ENCODE peak calls at places on chromosomes 13 and 19, in seven cellular contexts. M is HCT116, Y is GM12878, F is HepG2, Z is SK-N-SH, J is K562, V is H1. A is an unnamed sample.

GRCh38 chr19:55654833-55655647 is at the start of gene U2AF2:
- DNase-seq in J (peak), F (peak), Y (no peak), Z (peak), M (peak), V (peak), A (no peak)

GRCh38 chr19:53165691-53166091 is 6.8 kb upstream of the ZNF347 start:
- DNase-seq in J (no peak), F (no peak), V (no peak), Z (no peak), M (no peak), Y (no peak), A (no peak)

GRCh38 chr13:32804673-32805260 is 211.5 kb upstream of the KL start:
- DNase-seq in Z (no peak), M (no peak), J (no peak), F (no peak), V (no peak), Y (no peak), A (no peak)

GRCh38 chr13:111929036-111929616 is 137.8 kb upstream of the SOX1 start:
- DNase-seq in M (no peak), V (no peak), F (no peak), Y (no peak), J (no peak), Z (no peak), A (no peak)

GRCh38 chr13:79679334-79679733 is 198.4 kb downstream of the NDFIP2 start:
- DNase-seq in Z (peak), V (peak), Y (no peak), J (peak), M (peak), F (peak), A (peak)

GRCh38 chr13:105328212-105328611 is 1207.2 kb downstream of the EFNB2 start:
- DNase-seq in F (no peak), V (no peak), J (no peak), Z (no peak), M (no peak), Y (no peak), A (no peak)

GRCh38 chr13:51607165-51607564 is 22.9 kb downstream of the WDFY2 start:
- DNase-seq in Z (no peak), V (no peak), F (no peak), Y (no peak), J (no peak), M (no peak), A (no peak)

GRCh38 chr19:28023064-28023463 is 1189.9 kb downstream of the UQCRFS1 start:
- DNase-seq in Z (no peak), Y (no peak), F (no peak), M (no peak), J (no peak), V (no peak), A (no peak)

GRCh38 chr13:77477299-77477848 is 58.1 kb upstream of the SCEL start:
- DNase-seq in F (no peak), Y (no peak), Z (no peak), J (no peak), V (no peak), M (no peak), A (no peak)

GRCh38 chr19:39502640-39503417 is 4.1 kb downstream of the DLL3 start:
- DNase-seq in Z (peak), Y (no peak), V (peak), F (peak), J (peak), M (peak), A (peak)

GRCh38 chr19:47657719-47658118 is 48.8 kb downstream of the BICRA start:
- DNase-seq in V (no peak), Z (no peak), J (no peak), F (no peak), M (no peak), Y (no peak), A (no peak)

GRCh38 chr13:93882086-93882651 is 597.3 kb downstream of the DCT start:
- DNase-seq in V (no peak), F (no peak), J (no peak), Z (no peak), M (no peak), Y (no peak), A (no peak)

GRCh38 chr19:3785938-3786824 is at the start of gene MATK:
- DNase-seq in Y (no peak), Z (peak), M (no peak), F (no peak), J (peak), V (peak), A (no peak)

GRCh38 chr13:110109910-110110309 is 197.0 kb downstream of the COL4A1 start:
- DNase-seq in Z (no peak), F (no peak), Y (no peak), V (no peak), M (no peak), J (no peak), A (no peak)

GRCh38 chr19:47699360-47699917 is 13.8 kb upstream of the EHD2 start:
- DNase-seq in F (peak), Y (no peak), M (no peak), Z (peak), V (peak), J (peak), A (no peak)

GRCh38 chr13:84973661-84974060 is 825.6 kb downstream of the SLITRK6 start:
- DNase-seq in V (no peak), Z (no peak), F (no peak), M (no peak), Y (no peak), J (no peak), A (no peak)

GRCh38 chr19:53537126-53537522 is 821 bp upstream of the ZNF331 start:
- DNase-seq in V (no peak), M (no peak), Z (no peak), F (no peak), J (no peak), Y (no peak), A (no peak)

GRCh38 chr19:31138077-31138476 is 211.2 kb downstream of the TSHZ3 start:
- DNase-seq in J (no peak), Z (no peak), Y (no peak), F (no peak), M (no peak), V (no peak), A (no peak)

GRCh38 chr13:100315522-100315921 is 226.6 kb downstream of the PCCA start:
- DNase-seq in Z (no peak), V (no peak), M (no peak), Y (no peak), F (peak), J (no peak), A (no peak)

GRCh38 chr19:45187421-45188100 is 9.0 kb downstream of the BLOC1S3 start:
- DNase-seq in Z (peak), V (peak), F (peak), J (peak), Y (no peak), M (no peak), A (no peak)

GRCh38 chr19:45079911-45080469 is 930 bp downstream of the GEMIN7 start:
- DNase-seq in M (no peak), V (peak), F (no peak), Z (no peak), Y (no peak), J (no peak), A (no peak)

GRCh38 chr19:8161135-8161646 is 11.8 kb upstream of the FBN3 start:
- DNase-seq in Z (peak), M (peak), J (peak), F (peak), V (no peak), Y (peak), A (no peak)

GRCh38 chr13:48255954-48256353 is 22.9 kb downstream of the ITM2B start:
- DNase-seq in V (no peak), J (no peak), Z (no peak), M (no peak), Y (no peak), F (no peak), A (no peak)

GRCh38 chr13:42014119-42014518 is 34.3 kb upstream of the DGKH start:
- DNase-seq in M (no peak), J (no peak), F (no peak), Y (no peak), Z (no peak), V (no peak), A (no peak)

GRCh38 chr19:11324748-11325389 is 14.6 kb downstream of the RAB3D start:
- DNase-seq in M (no peak), Z (peak), Y (no peak), V (no peak), F (no peak), J (no peak), A (no peak)

GRCh38 chr19:46979103-46979769 is 40.4 kb upstream of the NPAS1 start:
- DNase-seq in J (no peak), M (no peak), Y (no peak), V (no peak), Z (no peak), F (no peak), A (no peak)

GRCh38 chr13:99185606-99186005 is 15.0 kb upstream of the UBAC2 start:
- DNase-seq in F (no peak), V (no peak), J (no peak), Y (no peak), Z (no peak), M (no peak), A (no peak)

GRCh38 chr13:31538067-31539042 is 201.0 kb upstream of the RXFP2 start:
- DNase-seq in Z (peak), M (peak), J (peak), F (peak), Y (no peak), V (no peak), A (no peak)

GRCh38 chr13:81738364-81738763 is 1397.4 kb upstream of the SPRY2 start:
- DNase-seq in M (no peak), Y (no peak), Z (no peak), J (no peak), V (no peak), F (no peak), A (no peak)

GRCh38 chr19:22609630-22610029 is 24.5 kb upstream of the ZNF492 start:
- DNase-seq in F (no peak), Z (no peak), M (no peak), J (no peak), V (no peak), Y (no peak), A (no peak)

GRCh38 chr19:10552596-10553053 is 8.9 kb downstream of the ATG4D start:
- DNase-seq in Y (no peak), Z (peak), J (peak), M (no peak), V (peak), F (no peak), A (no peak)

GRCh38 chr13:97538193-97538592 is 104.2 kb downstream of the RAP2A start:
- DNase-seq in Y (no peak), J (no peak), V (no peak), F (no peak), Z (no peak), M (no peak), A (no peak)
- TF ChIP-seq SIN3A in Y (no peak), J (no peak), V (no peak), F (no peak), Z (no peak), M (no peak), A (no peak)

GRCh38 chr19:694481-695349 is 537 bp downstream of the PRSS57 start:
- DNase-seq in M (no peak), J (no peak), Y (no peak), Z (no peak), F (no peak), V (no peak), A (no peak)
- TF ChIP-seq POLR2AphosphoS5 in M (no peak), J (no peak), Y (no peak), Z (no peak), F (no peak), V (no peak), A (no peak)

DNA sequence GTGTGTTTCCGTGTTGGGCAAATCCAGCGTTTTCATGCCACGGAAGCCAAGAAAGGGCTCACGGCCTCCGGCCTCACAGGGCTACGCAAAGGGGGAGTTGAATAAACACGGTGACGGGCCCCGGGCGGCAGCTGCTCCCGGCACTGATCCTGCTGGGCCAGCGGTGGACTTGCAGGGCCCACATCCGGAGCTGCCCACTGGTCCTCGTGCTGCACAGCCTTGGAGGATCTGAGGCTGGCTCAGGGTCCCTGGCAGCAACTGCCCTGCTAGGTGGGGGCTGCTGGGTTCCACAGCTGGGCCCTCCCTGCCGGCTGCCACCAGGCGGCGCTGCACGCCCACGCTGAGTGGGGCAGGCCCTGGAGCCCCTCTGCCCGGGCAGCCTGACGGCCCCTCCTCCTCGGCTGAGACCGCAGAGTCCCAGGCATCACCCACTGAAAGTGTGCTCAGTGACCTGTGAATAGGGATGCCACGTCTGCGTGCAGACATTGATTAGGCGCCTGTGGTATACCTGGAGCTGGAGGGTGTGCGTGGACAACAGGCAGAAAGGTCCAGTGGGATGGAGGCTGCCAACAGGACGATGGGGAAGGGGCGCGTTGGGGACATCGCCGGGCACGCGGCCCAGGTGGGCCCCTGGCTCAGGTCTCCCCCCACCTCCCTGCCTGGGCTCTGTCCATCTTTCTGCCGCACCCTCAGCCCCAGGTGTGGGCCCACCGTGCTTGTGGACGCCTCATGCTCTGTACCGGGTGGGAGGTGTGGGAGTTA is 5.3 kb upstream of the HCN2 start:
- DNase-seq in J (peak), V (peak), Z (peak), F (no peak), M (no peak), Y (no peak), A (no peak)
- TF ChIP-seq SIN3A in J (no peak), V (no peak), Z (no peak), F (no peak), M (no peak), Y (no peak), A (peak)

GRCh38 chr13:28718186-28718537 is 608 bp downstream of the SLC46A3 start:
- DNase-seq in Y (no peak), Z (no peak), V (no peak), M (no peak), F (no peak), J (no peak), A (no peak)
- TF ChIP-seq POLR2AphosphoS5 in Y (no peak), Z (no peak), V (no peak), M (no peak), F (no peak), J (no peak), A (no peak)

GRCh38 chr13:52646967-52647366 is 4.7 kb downstream of the HNRNPA1L2 start:
- DNase-seq in V (no peak), Z (no peak), M (no peak), F (no peak), J (no peak), Y (no peak), A (no peak)

GRCh38 chr13:52652980-52653303 is 306 bp downstream of the SUGT1 start:
- DNase-seq in Y (no peak), F (no peak), M (no peak), V (no peak), J (peak), Z (peak), A (no peak)

GRCh38 chr13:52651880-52652169 is 811 bp upstream of the SUGT1 start:
- DNase-seq in M (no peak), Z (peak), F (no peak), J (no peak), V (no peak), Y (no peak), A (no peak)

GRCh38 chr13:52652170-52652979 is at the start of gene SUGT1:
- DNase-seq in J (peak), M (peak), Y (peak), V (peak), F (peak), Z (peak), A (peak)

GRCh38 chr13:52650731-52651130 is 1.9 kb upstream of the SUGT1 start:
- DNase-seq in F (no peak), Y (no peak), V (no peak), Z (no peak), M (no peak), J (peak), A (no peak)
- TF ChIP-seq SIN3A in F (no peak), Y (no peak), V (no peak), Z (no peak), M (no peak), J (no peak), A (no peak)

DNA sequence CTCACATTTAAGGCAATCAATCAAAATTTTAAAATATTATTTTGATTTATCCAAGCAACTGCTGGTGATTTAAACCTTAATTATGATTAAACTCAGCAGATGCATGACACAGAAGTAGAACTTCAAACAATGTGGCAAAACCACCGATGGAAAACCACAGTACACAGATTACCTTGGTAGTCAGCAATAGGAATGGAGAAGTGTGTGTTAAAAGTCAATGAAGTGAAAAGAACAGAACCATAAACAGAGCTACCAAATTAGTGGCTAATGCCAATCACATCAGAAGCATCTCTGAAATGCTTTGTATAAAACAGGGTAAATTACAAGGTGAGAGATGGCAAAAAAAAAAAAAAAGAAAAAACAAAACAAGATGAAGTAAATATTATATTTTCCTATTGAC is 31.2 kb downstream of the KATNAL1 start:
- DNase-seq in F (no peak), Y (peak), Z (no peak), M (no peak), V (no peak), J (no peak), A (no peak)
- TF ChIP-seq POLR2AphosphoS5 in F (no peak), Y (no peak), Z (no peak), M (no peak), V (no peak), J (no peak), A (no peak)

GRCh38 chr19:41364546-41365391 is 820 bp upstream of the B9D2 start:
- DNase-seq in Y (no peak), J (no peak), M (no peak), V (no peak), Z (peak), F (no peak), A (no peak)
- TF ChIP-seq SIN3A in Y (no peak), J (no peak), M (no peak), V (no peak), Z (no peak), F (no peak), A (no peak)

GRCh38 chr13:46168818-46169217 is 13.2 kb downstream of the LCP1 start:
- DNase-seq in Y (no peak), J (no peak), F (no peak), Z (no peak), V (no peak), M (no peak), A (no peak)
- TF ChIP-seq POLR2AphosphoS5 in Y (no peak), J (no peak), F (no peak), Z (no peak), V (no peak), M (no peak), A (no peak)

GRCh38 chr19:18225702-18226468 is at the start of gene PDE4C:
- DNase-seq in Z (peak), V (peak), Y (no peak), M (no peak), J (no peak), F (no peak), A (no peak)
- TF ChIP-seq SIN3A in Z (no peak), V (no peak), Y (no peak), M (no peak), J (no peak), F (no peak), A (no peak)